ENCODE peak calls at places on chromosomes 12 and 14, in six cellular contexts. One of them, this sample, is unnamed.

GRCh38 chr14:30257946-30258661 is 300.9 kb upstream of the G2E3 start:
- DNase-seq in A549: no peak
- DNase-seq in stimulated activated CD4-positive, alpha-beta T cell treated with anti-CD3 and anti-CD28 coated beads, Interleukin-2, amount 100 ng/mL, for 48 hours: no peak
- DNase-seq in NCI-H1417: no peak
- DNase-seq in ACHN: no peak
- DNase-seq in GOT3: no peak
- DNase-seq in this sample: no peak

GRCh38 chr12:55996201-55996714 is 818 bp upstream of the SUOX start:
- DNase-seq in ACHN: peak; percentile 81
- DNase-seq in stimulated activated CD4-positive, alpha-beta T cell treated with anti-CD3 and anti-CD28 coated beads, Interleukin-2, amount 100 ng/mL, for 48 hours: peak; percentile 63
- DNase-seq in NCI-H1417: peak; percentile 36
- DNase-seq in A549: peak; percentile 77
- DNase-seq in GOT3: no peak
- DNase-seq in this sample: peak; percentile 84

GRCh38 chr12:22121224-22121623 is 75.2 kb downstream of the CMAS start:
- DNase-seq in stimulated activated CD4-positive, alpha-beta T cell treated with anti-CD3 and anti-CD28 coated beads, Interleukin-2, amount 100 ng/mL, for 48 hours: peak; percentile 31
- DNase-seq in ACHN: peak; percentile 28
- DNase-seq in A549: peak; percentile 20
- DNase-seq in NCI-H1417: no peak
- DNase-seq in GOT3: no peak
- DNase-seq in this sample: no peak

GRCh38 chr14:70489579-70490175 is 37.7 kb downstream of the ADAM21 start:
- DNase-seq in stimulated activated CD4-positive, alpha-beta T cell treated with anti-CD3 and anti-CD28 coated beads, Interleukin-2, amount 100 ng/mL, for 48 hours: no peak
- DNase-seq in ACHN: no peak
- DNase-seq in NCI-H1417: no peak
- DNase-seq in A549: no peak
- DNase-seq in GOT3: no peak
- DNase-seq in this sample: no peak

GRCh38 chr12:30105505-30105904 is 321.8 kb upstream of the TMTC1 start:
- DNase-seq in ACHN: no peak
- DNase-seq in A549: no peak
- DNase-seq in GOT3: no peak
- DNase-seq in stimulated activated CD4-positive, alpha-beta T cell treated with anti-CD3 and anti-CD28 coated beads, Interleukin-2, amount 100 ng/mL, for 48 hours: no peak
- DNase-seq in NCI-H1417: no peak
- DNase-seq in this sample: no peak

GRCh38 chr12:67751376-67751928 is 102.9 kb downstream of the DYRK2 start:
- DNase-seq in ACHN: no peak
- DNase-seq in A549: no peak
- DNase-seq in GOT3: no peak
- DNase-seq in stimulated activated CD4-positive, alpha-beta T cell treated with anti-CD3 and anti-CD28 coated beads, Interleukin-2, amount 100 ng/mL, for 48 hours: no peak
- DNase-seq in NCI-H1417: no peak
- DNase-seq in this sample: no peak

GRCh38 chr12:93184664-93185368 is 192.9 kb upstream of the NUDT4 start:
- DNase-seq in NCI-H1417: no peak
- DNase-seq in A549: no peak
- DNase-seq in GOT3: no peak
- DNase-seq in ACHN: no peak
- DNase-seq in stimulated activated CD4-positive, alpha-beta T cell treated with anti-CD3 and anti-CD28 coated beads, Interleukin-2, amount 100 ng/mL, for 48 hours: no peak
- DNase-seq in this sample: no peak

GRCh38 chr12:53223391-53224267 is 8.4 kb downstream of the RARG start:
- DNase-seq in stimulated activated CD4-positive, alpha-beta T cell treated with anti-CD3 and anti-CD28 coated beads, Interleukin-2, amount 100 ng/mL, for 48 hours: no peak
- DNase-seq in GOT3: no peak
- DNase-seq in NCI-H1417: no peak
- DNase-seq in A549: no peak
- DNase-seq in ACHN: no peak
- DNase-seq in this sample: no peak

GRCh38 chr14:24296341-24297157 is 3.0 kb downstream of the DHRS1 start:
- DNase-seq in NCI-H1417: peak; percentile 54
- DNase-seq in GOT3: no peak
- DNase-seq in stimulated activated CD4-positive, alpha-beta T cell treated with anti-CD3 and anti-CD28 coated beads, Interleukin-2, amount 100 ng/mL, for 48 hours: peak; percentile 61
- DNase-seq in ACHN: peak; percentile 75
- DNase-seq in A549: peak; percentile 77
- DNase-seq in this sample: peak; percentile 72

GRCh38 chr12:25796523-25797000 is 161.9 kb upstream of the RASSF8 start:
- DNase-seq in GOT3: no peak
- DNase-seq in NCI-H1417: no peak
- DNase-seq in ACHN: no peak
- DNase-seq in A549: no peak
- DNase-seq in stimulated activated CD4-positive, alpha-beta T cell treated with anti-CD3 and anti-CD28 coated beads, Interleukin-2, amount 100 ng/mL, for 48 hours: no peak
- DNase-seq in this sample: no peak

GRCh38 chr12:102816816-102817434 is 100.1 kb downstream of the PAH start:
- DNase-seq in ACHN: peak; percentile 57
- DNase-seq in A549: peak; percentile 50
- DNase-seq in stimulated activated CD4-positive, alpha-beta T cell treated with anti-CD3 and anti-CD28 coated beads, Interleukin-2, amount 100 ng/mL, for 48 hours: no peak
- DNase-seq in NCI-H1417: peak; percentile 24
- DNase-seq in GOT3: no peak
- DNase-seq in this sample: peak; percentile 58

GRCh38 chr12:92470608-92471021 is 232.2 kb upstream of the PLEKHG7 start:
- DNase-seq in GOT3: no peak
- DNase-seq in A549: no peak
- DNase-seq in NCI-H1417: no peak
- DNase-seq in ACHN: no peak
- DNase-seq in stimulated activated CD4-positive, alpha-beta T cell treated with anti-CD3 and anti-CD28 coated beads, Interleukin-2, amount 100 ng/mL, for 48 hours: peak; percentile 31
- DNase-seq in this sample: no peak

GRCh38 chr12:93279849-93280412 is 97.8 kb upstream of the NUDT4 start:
- DNase-seq in A549: no peak
- DNase-seq in NCI-H1417: no peak
- DNase-seq in stimulated activated CD4-positive, alpha-beta T cell treated with anti-CD3 and anti-CD28 coated beads, Interleukin-2, amount 100 ng/mL, for 48 hours: no peak
- DNase-seq in ACHN: no peak
- DNase-seq in GOT3: no peak
- DNase-seq in this sample: peak; percentile 57

GRCh38 chr14:95189400-95190162 is 32.3 kb upstream of the DICER1 start:
- DNase-seq in stimulated activated CD4-positive, alpha-beta T cell treated with anti-CD3 and anti-CD28 coated beads, Interleukin-2, amount 100 ng/mL, for 48 hours: no peak
- DNase-seq in NCI-H1417: no peak
- DNase-seq in ACHN: no peak
- DNase-seq in GOT3: no peak
- DNase-seq in A549: no peak
- DNase-seq in this sample: no peak

GRCh38 chr14:87898301-87898700 is 94.7 kb downstream of the GALC start:
- DNase-seq in A549: no peak
- DNase-seq in GOT3: no peak
- DNase-seq in ACHN: no peak
- DNase-seq in stimulated activated CD4-positive, alpha-beta T cell treated with anti-CD3 and anti-CD28 coated beads, Interleukin-2, amount 100 ng/mL, for 48 hours: no peak
- DNase-seq in NCI-H1417: no peak
- DNase-seq in this sample: no peak

GRCh38 chr14:100115726-100116125 is 43.7 kb downstream of the DEGS2 start:
- DNase-seq in ACHN: no peak
- DNase-seq in A549: no peak
- DNase-seq in NCI-H1417: no peak
- DNase-seq in GOT3: no peak
- DNase-seq in stimulated activated CD4-positive, alpha-beta T cell treated with anti-CD3 and anti-CD28 coated beads, Interleukin-2, amount 100 ng/mL, for 48 hours: no peak
- DNase-seq in this sample: no peak

GRCh38 chr12:67449591-67450052 is 180.5 kb downstream of the CAND1 start:
- DNase-seq in A549: no peak
- DNase-seq in GOT3: no peak
- DNase-seq in stimulated activated CD4-positive, alpha-beta T cell treated with anti-CD3 and anti-CD28 coated beads, Interleukin-2, amount 100 ng/mL, for 48 hours: no peak
- DNase-seq in ACHN: no peak
- DNase-seq in NCI-H1417: no peak
- DNase-seq in this sample: no peak

GRCh38 chr14:36652542-36653201 is 9.0 kb upstream of the PAX9 start:
- DNase-seq in stimulated activated CD4-positive, alpha-beta T cell treated with anti-CD3 and anti-CD28 coated beads, Interleukin-2, amount 100 ng/mL, for 48 hours: no peak
- DNase-seq in A549: no peak
- DNase-seq in NCI-H1417: no peak
- DNase-seq in GOT3: no peak
- DNase-seq in ACHN: no peak
- DNase-seq in this sample: no peak

GRCh38 chr14:104277416-104278213 is 139.2 kb downstream of the KIF26A start:
- DNase-seq in GOT3: no peak
- DNase-seq in A549: no peak
- DNase-seq in NCI-H1417: no peak
- DNase-seq in stimulated activated CD4-positive, alpha-beta T cell treated with anti-CD3 and anti-CD28 coated beads, Interleukin-2, amount 100 ng/mL, for 48 hours: no peak
- DNase-seq in ACHN: no peak
- DNase-seq in this sample: no peak

GRCh38 chr12:662541-663292 is 528 bp downstream of the NINJ2 start:
- DNase-seq in ACHN: no peak
- DNase-seq in stimulated activated CD4-positive, alpha-beta T cell treated with anti-CD3 and anti-CD28 coated beads, Interleukin-2, amount 100 ng/mL, for 48 hours: no peak
- DNase-seq in A549: no peak
- DNase-seq in NCI-H1417: no peak
- DNase-seq in GOT3: no peak
- DNase-seq in this sample: no peak

GRCh38 chr12:62711626-62712305 is 223.2 kb downstream of the PPM1H start:
- DNase-seq in ACHN: peak; percentile 47
- DNase-seq in NCI-H1417: no peak
- DNase-seq in stimulated activated CD4-positive, alpha-beta T cell treated with anti-CD3 and anti-CD28 coated beads, Interleukin-2, amount 100 ng/mL, for 48 hours: no peak
- DNase-seq in GOT3: no peak
- DNase-seq in A549: no peak
- DNase-seq in this sample: no peak

GRCh38 chr12:106517314-106517713 is 65.5 kb upstream of the RFX4 start:
- DNase-seq in NCI-H1417: no peak
- DNase-seq in A549: no peak
- DNase-seq in ACHN: no peak
- DNase-seq in GOT3: no peak
- DNase-seq in stimulated activated CD4-positive, alpha-beta T cell treated with anti-CD3 and anti-CD28 coated beads, Interleukin-2, amount 100 ng/mL, for 48 hours: no peak
- DNase-seq in this sample: no peak

GRCh38 chr12:85805654-85806053 is 30.6 kb downstream of the RASSF9 start:
- DNase-seq in A549: no peak
- DNase-seq in ACHN: no peak
- DNase-seq in stimulated activated CD4-positive, alpha-beta T cell treated with anti-CD3 and anti-CD28 coated beads, Interleukin-2, amount 100 ng/mL, for 48 hours: no peak
- DNase-seq in NCI-H1417: no peak
- DNase-seq in GOT3: no peak
- DNase-seq in this sample: no peak

GRCh38 chr14:71659165-71659564 is 273.1 kb upstream of the RGS6 start:
- DNase-seq in ACHN: no peak
- DNase-seq in stimulated activated CD4-positive, alpha-beta T cell treated with anti-CD3 and anti-CD28 coated beads, Interleukin-2, amount 100 ng/mL, for 48 hours: no peak
- DNase-seq in NCI-H1417: no peak
- DNase-seq in GOT3: no peak
- DNase-seq in A549: no peak
- DNase-seq in this sample: no peak

GRCh38 chr12:123478762-123479161 is 20.8 kb downstream of the SNRNP35 start:
- DNase-seq in ACHN: no peak
- DNase-seq in A549: no peak
- DNase-seq in stimulated activated CD4-positive, alpha-beta T cell treated with anti-CD3 and anti-CD28 coated beads, Interleukin-2, amount 100 ng/mL, for 48 hours: no peak
- DNase-seq in GOT3: no peak
- DNase-seq in NCI-H1417: no peak
- DNase-seq in this sample: no peak

GRCh38 chr12:25883026-25883928 is 75.2 kb upstream of the RASSF8 start:
- DNase-seq in NCI-H1417: no peak
- DNase-seq in A549: no peak
- DNase-seq in stimulated activated CD4-positive, alpha-beta T cell treated with anti-CD3 and anti-CD28 coated beads, Interleukin-2, amount 100 ng/mL, for 48 hours: no peak
- DNase-seq in GOT3: no peak
- DNase-seq in ACHN: no peak
- DNase-seq in this sample: no peak

GRCh38 chr12:57852620-57853509 is 6.3 kb upstream of the CTDSP2 start:
- DNase-seq in NCI-H1417: no peak
- DNase-seq in GOT3: no peak
- DNase-seq in A549: no peak
- DNase-seq in ACHN: no peak
- DNase-seq in stimulated activated CD4-positive, alpha-beta T cell treated with anti-CD3 and anti-CD28 coated beads, Interleukin-2, amount 100 ng/mL, for 48 hours: no peak
- DNase-seq in this sample: no peak

GRCh38 chr14:90721619-90722305 is 94.5 kb downstream of the TTC7B start:
- DNase-seq in A549: no peak
- DNase-seq in stimulated activated CD4-positive, alpha-beta T cell treated with anti-CD3 and anti-CD28 coated beads, Interleukin-2, amount 100 ng/mL, for 48 hours: no peak
- DNase-seq in NCI-H1417: no peak
- DNase-seq in GOT3: no peak
- DNase-seq in ACHN: peak; percentile 24
- DNase-seq in this sample: no peak

GRCh38 chr12:25694072-25694471 is 141.0 kb upstream of the LMNTD1 start:
- DNase-seq in GOT3: no peak
- DNase-seq in A549: peak; percentile 37
- DNase-seq in NCI-H1417: no peak
- DNase-seq in ACHN: peak; percentile 19
- DNase-seq in stimulated activated CD4-positive, alpha-beta T cell treated with anti-CD3 and anti-CD28 coated beads, Interleukin-2, amount 100 ng/mL, for 48 hours: no peak
- DNase-seq in this sample: no peak

GRCh38 chr12:120669055-120669828 is 17.7 kb upstream of the MLEC start:
- DNase-seq in stimulated activated CD4-positive, alpha-beta T cell treated with anti-CD3 and anti-CD28 coated beads, Interleukin-2, amount 100 ng/mL, for 48 hours: no peak
- DNase-seq in ACHN: peak; percentile 60
- DNase-seq in GOT3: no peak
- DNase-seq in A549: no peak
- DNase-seq in NCI-H1417: no peak
- DNase-seq in this sample: no peak

GRCh38 chr12:10184261-10184843 is 5.5 kb downstream of the TMEM52B start:
- DNase-seq in NCI-H1417: no peak
- DNase-seq in ACHN: no peak
- DNase-seq in A549: no peak
- DNase-seq in stimulated activated CD4-positive, alpha-beta T cell treated with anti-CD3 and anti-CD28 coated beads, Interleukin-2, amount 100 ng/mL, for 48 hours: no peak
- DNase-seq in GOT3: no peak
- DNase-seq in this sample: no peak

GRCh38 chr12:19894049-19894448 is 454.8 kb downstream of the AEBP2 start:
- DNase-seq in GOT3: no peak
- DNase-seq in ACHN: no peak
- DNase-seq in stimulated activated CD4-positive, alpha-beta T cell treated with anti-CD3 and anti-CD28 coated beads, Interleukin-2, amount 100 ng/mL, for 48 hours: no peak
- DNase-seq in A549: no peak
- DNase-seq in NCI-H1417: no peak
- DNase-seq in this sample: no peak

GRCh38 chr12:111121840-111122239 is 201.5 kb upstream of the MYL2 start:
- DNase-seq in A549: no peak
- DNase-seq in NCI-H1417: no peak
- DNase-seq in stimulated activated CD4-positive, alpha-beta T cell treated with anti-CD3 and anti-CD28 coated beads, Interleukin-2, amount 100 ng/mL, for 48 hours: no peak
- DNase-seq in ACHN: no peak
- DNase-seq in GOT3: no peak
- DNase-seq in this sample: no peak

This sample was measured in T47D.